ENCODE peak calls at places on chromosomes 12 and 14, in seven cellular contexts. I is A549, G is IMR-90, M is GM12878, E is H1, U is SK-N-SH, P is HepG2. O is an unnamed sample.

GRCh38 chr14:59482471-59483331 is 1.5 kb downstream of the L3HYPDH start:
- DNase-seq in E (no peak), U (no peak), M (no peak), I (peak; percentile 56), G (peak; percentile 95), P (peak; percentile 58), O (peak; percentile 16)

GRCh38 chr12:118371354-118372282 is 1.1 kb downstream of the TAOK3 start:
- DNase-seq in P (no peak), G (no peak), U (peak; percentile 61), I (peak; percentile 16), E (no peak), M (no peak), O (no peak)

GRCh38 chr14:35459779-35460178 is 55.2 kb upstream of the NFKBIA start:
- DNase-seq in P (no peak), I (no peak), G (no peak), E (no peak), U (no peak), M (no peak), O (no peak)

GRCh38 chr12:130796985-130797686 is 41.9 kb downstream of the STX2 start:
- DNase-seq in G (no peak), E (no peak), U (no peak), M (no peak), I (no peak), P (no peak), O (no peak)

GRCh38 chr14:95452176-95452889 is 64.1 kb downstream of the SYNE3 start:
- DNase-seq in M (no peak), P (peak; percentile 51), I (peak; percentile 60), E (no peak), U (peak; percentile 56), G (no peak), O (peak; percentile 11)

GRCh38 chr12:122964439-122965257 is 1.6 kb downstream of the ABCB9 start:
- DNase-seq in E (no peak), P (peak; percentile 54), I (no peak), G (no peak), U (no peak), M (no peak), O (no peak)

GRCh38 chr12:15151141-15152091 is 69.8 kb downstream of the RERG start:
- DNase-seq in E (no peak), U (peak; percentile 27), M (no peak), I (no peak), P (peak; percentile 5), G (no peak), O (no peak)

GRCh38 chr14:94051115-94051514 is 25.0 kb downstream of the OTUB2 start:
- DNase-seq in G (peak; percentile 42), U (no peak), M (no peak), I (no peak), P (no peak), E (no peak), O (no peak)

GRCh38 chr12:13087766-13088165 is 15.7 kb downstream of the GSG1 start:
- DNase-seq in M (no peak), I (no peak), G (no peak), P (no peak), E (no peak), U (no peak), O (no peak)

GRCh38 chr12:93039062-93039461 is 110.0 kb upstream of the EEA1 start:
- DNase-seq in P (no peak), M (no peak), U (no peak), I (no peak), E (no peak), G (peak; percentile 11), O (no peak)

GRCh38 chr14:31718585-31718984 is 157.4 kb downstream of the NUBPL start:
- DNase-seq in G (no peak), E (no peak), I (no peak), M (no peak), U (no peak), P (no peak), O (no peak)
- TF ChIP-seq RAD21 in G (no peak), E (no peak), I (no peak), M (no peak), U (no peak), P (no peak), O (no peak)

DNA sequence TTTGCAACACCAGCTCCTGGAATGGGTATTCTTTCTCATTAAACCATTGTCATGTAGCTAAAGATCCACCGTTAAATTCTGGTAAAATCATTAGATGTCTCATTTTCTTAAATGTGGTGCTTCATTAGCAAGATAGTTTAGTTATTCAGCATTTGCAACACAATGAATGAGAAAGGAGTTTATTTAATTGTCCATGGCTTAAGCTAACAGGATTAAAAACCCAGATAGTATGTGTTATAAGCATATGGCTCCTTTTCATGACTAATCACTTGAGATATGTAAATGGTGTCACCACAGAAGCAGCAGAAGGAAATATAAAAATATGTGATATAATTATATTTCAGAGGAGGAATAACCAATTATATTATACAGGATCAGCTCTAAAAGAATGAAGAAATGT is 155.9 kb upstream of the ARHGAP5 start:
- DNase-seq in U (no peak), E (no peak), P (no peak), M (no peak), G (peak; percentile 22), I (no peak), O (no peak)
- TF ChIP-seq RAD21 in U (no peak), E (no peak), P (no peak), M (no peak), G (no peak), I (no peak), O (no peak)

DNA sequence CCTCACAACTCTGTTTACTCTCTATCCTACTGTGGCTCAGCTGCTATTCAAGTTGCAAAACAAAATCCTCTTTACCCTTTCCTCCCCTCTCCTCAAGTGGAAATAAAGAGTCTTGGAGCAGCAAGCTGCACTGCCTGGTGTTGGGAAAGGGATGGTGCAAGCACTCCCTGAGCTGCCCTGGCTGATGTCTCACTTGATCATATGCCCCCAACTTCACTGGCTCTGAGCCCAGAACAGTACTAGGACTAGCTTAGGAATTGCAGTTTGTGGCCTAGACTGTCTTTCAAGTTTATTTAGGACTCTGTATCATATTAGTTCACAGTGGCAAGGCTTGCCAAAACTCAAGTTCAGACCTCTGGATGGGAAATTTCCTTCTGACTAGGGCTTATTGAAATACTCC is 1683.8 kb upstream of the SEL1L start:
- DNase-seq in M (no peak), U (no peak), P (no peak), G (peak; percentile 96), I (no peak), E (no peak), O (no peak)
- TF ChIP-seq RAD21 in M (no peak), U (no peak), P (no peak), G (no peak), I (no peak), E (no peak), O (no peak)

DNA sequence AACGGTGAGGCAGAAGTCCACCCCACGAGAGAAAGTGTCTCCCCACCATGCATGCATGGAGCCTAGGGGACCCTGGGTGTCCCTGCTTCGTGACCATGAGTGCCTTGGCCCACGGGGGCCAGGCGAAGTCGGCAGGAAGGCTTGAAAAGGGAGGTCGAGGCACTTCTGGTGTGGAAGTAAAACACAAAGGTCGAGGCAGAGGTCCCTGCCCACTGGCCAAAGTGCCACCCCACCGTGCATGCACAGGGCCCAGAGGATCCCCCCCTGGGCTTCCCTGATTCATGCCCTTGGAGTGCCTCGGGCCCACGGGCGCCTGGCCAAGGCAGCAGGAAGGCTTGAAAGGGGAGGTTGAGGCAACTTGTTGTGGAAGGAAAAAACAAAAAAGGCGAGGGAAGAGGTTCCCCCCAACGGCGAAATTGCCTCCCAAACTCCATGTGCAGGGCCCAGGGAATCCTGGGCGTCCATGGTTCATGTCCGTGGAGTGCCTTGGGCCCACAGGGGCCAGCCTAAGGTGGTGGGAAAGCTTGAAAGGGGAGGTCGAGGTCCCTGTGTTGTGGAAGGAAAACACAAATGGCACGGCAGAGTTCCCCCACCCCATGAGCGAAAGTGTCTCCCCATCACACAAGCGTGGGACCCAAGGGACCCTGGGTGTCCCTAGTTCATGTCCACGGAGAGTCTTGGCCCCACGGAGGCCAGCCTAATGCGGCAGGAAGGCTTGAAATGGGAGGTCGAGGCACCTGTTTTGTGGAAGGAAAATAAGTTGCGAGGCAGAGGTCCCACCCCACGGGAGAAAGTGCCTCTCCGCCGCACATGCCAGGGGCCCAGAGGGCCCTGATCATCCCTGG is 372.1 kb downstream of the ALG10 start:
- DNase-seq in E (no peak), M (no peak), U (peak; percentile 9), P (no peak), I (no peak), G (no peak), O (no peak)
- TF ChIP-seq RAD21 in E (no peak), M (no peak), U (no peak), P (no peak), I (no peak), G (no peak), O (no peak)

GRCh38 chr14:61524211-61524806 is 171.0 kb upstream of the HIF1A start:
- DNase-seq in G (peak; percentile 74), P (peak; percentile 84), E (no peak), U (no peak), M (no peak), I (no peak), O (no peak)
- TF ChIP-seq RAD21 in G (no peak), P (no peak), E (no peak), U (no peak), M (no peak), I (no peak), O (no peak)

DNA sequence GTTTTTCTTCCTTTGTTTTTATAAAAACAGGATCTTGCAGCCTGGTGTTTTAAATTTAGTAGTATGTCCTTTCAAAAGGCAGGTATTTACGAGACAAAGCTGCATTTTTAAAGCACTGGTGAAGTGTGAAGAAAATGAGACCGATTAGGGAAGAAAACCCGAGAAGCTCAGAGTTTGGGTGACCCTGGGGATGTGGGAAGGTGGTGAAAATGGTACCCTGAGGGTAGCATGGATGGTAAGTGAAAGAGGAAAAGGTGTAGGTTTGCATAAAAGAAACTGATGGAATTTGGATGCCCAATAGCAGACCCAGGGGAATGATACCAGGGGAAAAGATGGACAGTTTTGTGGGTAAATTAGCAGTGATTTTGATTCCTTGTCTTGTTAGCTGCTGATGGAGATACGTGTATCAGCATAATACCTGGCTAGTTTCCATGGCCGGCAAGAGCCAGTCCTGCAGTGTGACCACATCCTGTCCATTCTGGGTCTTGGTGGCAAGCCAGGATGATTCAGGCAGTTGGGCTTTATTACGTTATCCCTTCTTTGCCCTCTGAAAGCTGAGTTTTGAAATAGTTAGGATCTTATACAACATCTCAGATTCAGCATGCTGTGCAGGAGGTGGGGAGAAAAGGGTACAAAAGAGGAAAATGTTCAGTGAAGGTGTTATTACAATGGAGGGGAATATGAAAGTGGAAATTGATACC is 8.9 kb downstream of the BICD1 start:
- DNase-seq in I (peak; percentile 89), M (no peak), E (no peak), U (peak; percentile 64), G (peak; percentile 100), P (no peak), O (peak; percentile 19)
- TF ChIP-seq RAD21 in I (no peak), M (no peak), E (no peak), U (peak; percentile 18), G (no peak), P (no peak), O (no peak)

GRCh38 chr12:16189849-16190248 is 87.6 kb downstream of the SLC15A5 start:
- DNase-seq in U (no peak), E (no peak), M (no peak), I (no peak), P (peak; percentile 29), G (peak; percentile 28), O (no peak)
- TF ChIP-seq RAD21 in U (peak; percentile 34), E (no peak), M (no peak), I (peak; percentile 74), P (no peak), G (peak; percentile 51), O (peak; percentile 15)

O was measured in K562.